ENCODE peak calls at places on chromosomes 1 and 21, in four cellular contexts. V is GM12878, T is H1, R is HepG2. J is an unnamed sample.

GRCh38 chr21:33028271-33028670 is 2.5 kb downstream of the OLIG2 start:
- DNase-seq in T (no peak), V (no peak), R (no peak), J (no peak)

GRCh38 chr21:30478015-30478414 is 2.2 kb downstream of the KRTAP19-1 start:
- DNase-seq in R (no peak), V (no peak), T (no peak), J (no peak)

GRCh38 chr1:197799271-197799670 is 24.0 kb upstream of the DENND1B start:
- DNase-seq in T (no peak), V (no peak), R (no peak), J (no peak)

GRCh38 chr1:3899776-3900149 is 309 bp downstream of the C1orf174 start:
- DNase-seq in T (no peak), V (no peak), R (no peak), J (no peak)

GRCh38 chr1:173258484-173259264 is 51.5 kb upstream of the TNFSF4 start:
- DNase-seq in V (no peak), R (no peak), T (no peak), J (no peak)

GRCh38 chr1:116508090-116508983 is 62.5 kb downstream of the CD58 start:
- DNase-seq in V (no peak), R (no peak), T (no peak), J (no peak)

GRCh38 chr1:19557609-19558051 is 72.3 kb upstream of the CAPZB start:
- DNase-seq in V (no peak), R (no peak), T (no peak), J (no peak)

GRCh38 chr1:46401964-46402626 is 8.0 kb downstream of the FAAH start:
- DNase-seq in V (no peak), R (peak; percentile 40), T (peak; percentile 85), J (no peak)

GRCh38 chr1:50970927-50971582 is 1.0 kb downstream of the CDKN2C start:
- DNase-seq in R (no peak), V (no peak), T (no peak), J (no peak)

GRCh38 chr21:25501996-25502665 is 105.2 kb downstream of the MRPL39 start:
- DNase-seq in T (no peak), R (no peak), V (peak; percentile 87), J (no peak)

GRCh38 chr1:77888429-77889239 is at the start of gene NEXN:
- DNase-seq in V (no peak), T (peak; percentile 87), R (peak; percentile 44), J (peak; percentile 88)

GRCh38 chr21:45223236-45223992 is 64.3 kb downstream of the POFUT2 start:
- DNase-seq in R (no peak), T (no peak), V (no peak), J (no peak)

GRCh38 chr21:14877581-14878228 is 187.1 kb downstream of the NRIP1 start:
- DNase-seq in T (no peak), R (peak; percentile 96), V (no peak), J (no peak)

GRCh38 chr1:225881081-225882007 is 836 bp downstream of the TMEM63A start:
- DNase-seq in T (no peak), V (no peak), R (peak; percentile 23), J (no peak)

GRCh38 chr1:178434899-178435298 is 61.9 kb downstream of the CLEC20A start:
- DNase-seq in R (no peak), V (no peak), T (no peak), J (no peak)
- TF ChIP-seq YY1 in R (no peak), V (no peak), T (no peak), J (no peak)

GRCh38 chr1:101302831-101303511 is 66.2 kb downstream of the S1PR1 start:
- DNase-seq in V (no peak), R (no peak), T (no peak), J (no peak)
- TF ChIP-seq SUZ12 in V (no peak), R (no peak), T (no peak), J (no peak)

DNA sequence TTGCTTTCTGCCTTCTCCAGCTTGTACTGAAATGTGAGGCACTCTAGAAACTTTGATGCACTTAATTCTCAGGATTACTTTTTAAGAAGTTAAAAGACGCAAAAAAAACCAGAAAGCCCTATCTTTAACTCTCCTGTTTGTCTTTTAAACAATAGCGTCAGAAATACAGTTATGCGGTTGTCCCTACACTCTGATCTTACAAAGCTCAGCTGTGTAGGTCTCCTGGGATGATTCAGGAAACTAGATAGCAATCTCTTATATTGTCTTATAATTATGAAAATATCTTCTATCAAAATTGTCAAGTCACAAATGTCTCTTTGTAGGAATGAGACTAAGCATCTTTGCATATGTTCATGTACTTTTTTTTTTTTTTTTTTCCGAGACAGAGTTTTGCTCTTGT is 26.9 kb upstream of the RCAN3 start:
- DNase-seq in T (no peak), V (no peak), R (no peak), J (no peak)
- TF ChIP-seq YY1 in T (no peak), V (no peak), R (no peak), J (no peak)

GRCh38 chr1:239802275-239802674 is 289.4 kb upstream of the FMN2 start:
- DNase-seq in V (no peak), T (no peak), R (no peak), J (no peak)

GRCh38 chr1:239805888-239806772 is 285.6 kb upstream of the FMN2 start:
- DNase-seq in V (no peak), T (no peak), R (no peak), J (no peak)

GRCh38 chr1:239803666-239804228 is 287.9 kb upstream of the FMN2 start:
- DNase-seq in R (no peak), V (no peak), T (no peak), J (no peak)

GRCh38 chr1:239805042-239805441 is 286.6 kb upstream of the FMN2 start:
- DNase-seq in V (no peak), T (no peak), R (no peak), J (no peak)

GRCh38 chr1:239804265-239804664 is 287.4 kb upstream of the FMN2 start:
- DNase-seq in V (no peak), T (no peak), R (no peak), J (no peak)
- TF ChIP-seq SUZ12 in V (no peak), T (no peak), R (no peak), J (no peak)

DNA sequence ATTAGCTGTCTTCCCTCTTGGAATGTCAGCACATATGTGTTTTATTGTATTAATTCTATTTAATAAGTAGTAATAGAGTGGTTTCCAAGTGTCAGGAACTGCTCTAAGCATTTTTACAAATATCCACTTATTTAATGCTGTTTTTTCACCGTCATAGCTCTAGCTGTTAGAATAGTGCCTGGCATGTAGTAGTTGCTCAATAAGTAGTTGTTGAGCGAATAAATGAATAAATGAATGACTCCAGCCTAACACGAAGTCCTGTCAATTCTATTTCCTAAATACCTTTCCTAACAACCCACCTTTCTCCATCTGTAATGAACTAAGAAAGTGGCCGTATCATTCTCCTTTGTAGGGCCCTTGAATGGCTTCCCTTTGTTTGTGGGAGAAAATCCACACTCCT is 312.5 kb downstream of the DISC1 start:
- DNase-seq in T (no peak), R (no peak), V (no peak), J (no peak)
- TF ChIP-seq YY1 in T (no peak), R (no peak), V (no peak), J (no peak)

GRCh38 chr21:41948901-41949300 is 4.9 kb downstream of the C2CD2 start:
- DNase-seq in R (no peak), T (no peak), V (no peak), J (no peak)

GRCh38 chr21:41948404-41948895 is 5.4 kb downstream of the C2CD2 start:
- DNase-seq in T (no peak), R (no peak), V (no peak), J (no peak)

GRCh38 chr21:41950941-41951408 is 2.8 kb downstream of the C2CD2 start:
- DNase-seq in V (no peak), T (no peak), R (no peak), J (peak; percentile 49)

GRCh38 chr21:41945982-41946381 is 7.8 kb downstream of the C2CD2 start:
- DNase-seq in V (no peak), T (no peak), R (no peak), J (no peak)

DNA sequence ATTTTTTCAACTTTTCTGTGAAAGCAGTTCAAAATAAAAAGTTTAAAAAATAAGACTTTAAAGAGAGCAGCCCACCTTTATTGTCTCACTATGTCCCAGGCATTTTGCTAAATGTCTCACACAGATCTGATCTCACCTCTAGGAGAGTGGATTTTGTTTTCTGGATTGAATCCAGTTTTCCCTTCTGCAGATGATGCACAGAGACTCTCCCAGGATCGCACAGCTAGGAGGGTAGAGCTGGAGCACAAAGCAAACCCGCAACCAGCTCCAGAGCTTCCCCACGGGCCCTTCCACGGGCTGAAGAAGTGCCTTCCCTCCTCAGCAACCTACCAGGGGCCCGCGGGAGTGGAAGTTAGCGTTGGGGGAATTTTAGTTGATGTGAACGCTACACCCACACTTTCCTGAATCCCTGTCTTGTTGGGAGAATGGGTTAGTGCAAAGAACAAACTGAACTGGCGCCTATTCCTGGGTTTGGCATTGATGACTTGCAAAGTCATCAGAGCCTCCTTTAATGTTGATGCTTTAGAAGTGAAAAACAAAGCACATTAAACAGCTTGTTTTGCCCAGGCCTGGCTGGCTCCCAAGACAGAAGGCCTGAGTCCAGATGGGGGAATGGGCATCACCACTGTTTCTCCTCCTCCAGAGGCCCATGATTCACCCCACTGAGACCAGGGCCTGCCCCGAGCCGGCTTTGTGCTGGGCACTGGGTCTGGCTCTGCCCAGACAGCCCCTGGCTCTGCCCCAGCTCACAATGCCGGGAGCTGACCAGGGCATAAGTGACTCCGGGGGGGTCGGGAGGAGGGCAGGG is 6.0 kb downstream of the C2CD2 start:
- DNase-seq in R (no peak), T (no peak), V (no peak), J (no peak)
- TF ChIP-seq SUZ12 in R (no peak), T (no peak), V (no peak), J (no peak)

GRCh38 chr1:44624268-44624901 is 49.9 kb downstream of the TMEM53 start:
- DNase-seq in V (no peak), T (no peak), R (no peak), J (no peak)
- TF ChIP-seq YY1 in V (no peak), T (no peak), R (no peak), J (no peak)

DNA sequence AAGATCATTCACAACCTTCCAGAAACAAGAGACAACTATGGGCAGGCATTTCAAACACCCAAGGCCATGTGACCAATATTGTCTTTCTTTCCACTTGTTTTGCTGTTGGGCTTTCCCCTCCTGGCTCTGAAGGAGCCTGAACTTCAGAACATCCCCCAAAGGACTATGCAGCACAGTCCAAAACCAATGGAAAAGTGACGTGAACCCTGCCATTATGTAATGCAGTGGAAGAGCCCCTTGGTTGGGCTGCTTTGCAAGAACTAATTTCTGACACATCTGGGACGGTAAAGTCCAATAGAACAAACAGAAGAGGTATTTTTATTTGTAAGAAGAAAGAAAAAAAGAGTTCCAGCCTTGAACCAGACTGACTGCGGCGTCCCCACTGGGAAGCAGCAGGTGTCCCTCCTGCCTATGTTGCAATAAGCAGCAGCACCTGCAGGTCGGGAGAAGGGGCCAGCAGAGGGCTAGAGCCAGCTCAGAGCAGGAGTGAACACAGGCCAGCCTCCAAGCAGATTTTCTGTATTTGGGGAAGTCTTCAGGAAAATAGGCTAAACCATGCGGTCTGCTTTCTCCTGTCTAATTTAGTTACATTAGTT is 116.7 kb downstream of the CDC7 start:
- DNase-seq in R (peak; percentile 51), V (no peak), T (peak; percentile 65), J (peak; percentile 54)
- TF ChIP-seq SUZ12 in R (no peak), V (no peak), T (no peak), J (no peak)

GRCh38 chr1:175192111-175192629 is 406 bp downstream of the KIAA0040 start:
- DNase-seq in V (no peak), T (peak; percentile 60), R (no peak), J (peak; percentile 35)
- TF ChIP-seq YY1 in V (no peak), T (no peak), R (no peak), J (no peak)

J was measured in NT2/D1.